ENCODE peak calls at places on chromosome 6, in six cellular contexts. B, J, S, T, F and V are unnamed samples.
A peak's percentile ranks its signal among the peaks of the same experiment; 100 is the strongest.

GRCh38 chr6:15296249-15296648 is 50.4 kb downstream of the JARID2 start:
- DNase-seq in S (no peak), B (no peak), J (no peak), T (no peak), F (no peak), V (no peak)

GRCh38 chr6:154766993-154767392 is 33.8 kb downstream of the SCAF8 start:
- DNase-seq in B (no peak), S (no peak), J (no peak), F (no peak), T (no peak), V (no peak)

GRCh38 chr6:5333653-5334052 is 72.3 kb downstream of the FARS2 start:
- DNase-seq in B (no peak), F (no peak), S (no peak), T (no peak), J (no peak), V (no peak)

GRCh38 chr6:66032626-66033025 is 325.6 kb upstream of the EYS start:
- DNase-seq in J (no peak), S (no peak), T (no peak), B (no peak), F (no peak), V (no peak)

GRCh38 chr6:25404693-25405169 is 125.6 kb downstream of the CARMIL1 start:
- DNase-seq in J (no peak), T (no peak), B (no peak), S (no peak), F (no peak), V (peak; percentile 23)

GRCh38 chr6:123759472-123759871 is 44.2 kb upstream of the NKAIN2 start:
- DNase-seq in T (no peak), F (no peak), S (no peak), J (no peak), B (no peak), V (no peak)

GRCh38 chr6:109473120-109473519 is 9.9 kb downstream of the ZBTB24 start:
- DNase-seq in J (no peak), T (no peak), S (no peak), F (no peak), B (no peak), V (no peak)

GRCh38 chr6:39681566-39682250 is 43.5 kb downstream of the KIF6 start:
- DNase-seq in B (no peak), J (no peak), T (no peak), S (no peak), F (no peak), V (no peak)

GRCh38 chr6:157982297-157982579 is 575 bp downstream of the SYNJ2 start:
- DNase-seq in T (peak; percentile 30), F (no peak), S (no peak), J (no peak), B (no peak), V (peak; percentile 38)

GRCh38 chr6:163324928-163325784 is 89.4 kb upstream of the QKI start:
- DNase-seq in B (no peak), T (peak; percentile 51), S (no peak), F (no peak), J (no peak), V (peak; percentile 56)

GRCh38 chr6:6918216-6918983 is 189.4 kb upstream of the RREB1 start:
- DNase-seq in F (no peak), T (no peak), S (no peak), B (no peak), J (no peak), V (no peak)

GRCh38 chr6:34523441-34524206 is 32.5 kb downstream of the SPDEF start:
- DNase-seq in T (no peak), J (no peak), B (no peak), S (no peak), F (no peak), V (no peak)

GRCh38 chr6:83613378-83613777 is 95.5 kb downstream of the SNAP91 start:
- DNase-seq in S (no peak), B (no peak), T (no peak), J (no peak), F (no peak), V (no peak)

GRCh38 chr6:129324345-129324744 is 385.6 kb downstream of the ARHGAP18 start:
- DNase-seq in B (no peak), F (no peak), J (no peak), S (no peak), T (no peak), V (no peak)

GRCh38 chr6:83371428-83371827 is 59.4 kb downstream of the ME1 start:
- DNase-seq in F (no peak), T (no peak), B (no peak), S (no peak), J (no peak), V (no peak)

GRCh38 chr6:137968901-137969300 is 101.8 kb downstream of the TNFAIP3 start:
- DNase-seq in F (no peak), B (no peak), T (no peak), S (no peak), J (no peak), V (no peak)

GRCh38 chr6:14618759-14619418 is 501.3 kb downstream of the CD83 start:
- DNase-seq in T (no peak), B (no peak), S (no peak), F (no peak), J (no peak), V (no peak)

GRCh38 chr6:4864534-4864933 is 88.3 kb downstream of the CDYL start:
- DNase-seq in T (no peak), S (no peak), J (no peak), B (no peak), F (no peak), V (no peak)

GRCh38 chr6:26273673-26274595 is 91.1 kb upstream of the BTN3A2 start:
- DNase-seq in F (no peak), J (no peak), B (no peak), T (no peak), S (no peak), V (no peak)

GRCh38 chr6:11126876-11127275 is 15.4 kb upstream of the ERVFRD-1 start:
- DNase-seq in T (no peak), J (no peak), S (no peak), F (no peak), B (no peak), V (no peak)

GRCh38 chr6:6699741-6700367 is 111.3 kb downstream of the LY86 start:
- DNase-seq in J (no peak), B (peak; percentile 74), T (peak; percentile 43), F (peak; percentile 28), S (no peak), V (peak; percentile 81)

GRCh38 chr6:35391240-35391968 is 49.0 kb downstream of the PPARD start:
- DNase-seq in B (no peak), J (no peak), S (no peak), T (no peak), F (no peak), V (no peak)

GRCh38 chr6:37696841-37697735 is 595 bp downstream of the MDGA1 start:
- DNase-seq in T (peak; percentile 24), B (peak; percentile 48), S (no peak), J (no peak), F (peak; percentile 82), V (no peak)

GRCh38 chr6:37917568-37917967 is 98.0 kb downstream of the ZFAND3 start:
- DNase-seq in J (no peak), S (no peak), T (no peak), F (no peak), B (no peak), V (no peak)

GRCh38 chr6:43355862-43356590 is 13.4 kb downstream of the ZNF318 start:
- DNase-seq in F (peak; percentile 16), B (no peak), S (no peak), T (peak; percentile 7), J (no peak), V (no peak)

GRCh38 chr6:160927416-160927815 is 64.2 kb upstream of the MAP3K4 start:
- DNase-seq in F (no peak), T (no peak), J (no peak), S (no peak), B (no peak), V (no peak)
- H3K27ac ChIP-seq in F (no peak overlapping the region), T (no peak overlapping the region), J (no peak overlapping the region), S (no peak overlapping the region), B (no peak overlapping the region), V (no peak overlapping the region)

DNA sequence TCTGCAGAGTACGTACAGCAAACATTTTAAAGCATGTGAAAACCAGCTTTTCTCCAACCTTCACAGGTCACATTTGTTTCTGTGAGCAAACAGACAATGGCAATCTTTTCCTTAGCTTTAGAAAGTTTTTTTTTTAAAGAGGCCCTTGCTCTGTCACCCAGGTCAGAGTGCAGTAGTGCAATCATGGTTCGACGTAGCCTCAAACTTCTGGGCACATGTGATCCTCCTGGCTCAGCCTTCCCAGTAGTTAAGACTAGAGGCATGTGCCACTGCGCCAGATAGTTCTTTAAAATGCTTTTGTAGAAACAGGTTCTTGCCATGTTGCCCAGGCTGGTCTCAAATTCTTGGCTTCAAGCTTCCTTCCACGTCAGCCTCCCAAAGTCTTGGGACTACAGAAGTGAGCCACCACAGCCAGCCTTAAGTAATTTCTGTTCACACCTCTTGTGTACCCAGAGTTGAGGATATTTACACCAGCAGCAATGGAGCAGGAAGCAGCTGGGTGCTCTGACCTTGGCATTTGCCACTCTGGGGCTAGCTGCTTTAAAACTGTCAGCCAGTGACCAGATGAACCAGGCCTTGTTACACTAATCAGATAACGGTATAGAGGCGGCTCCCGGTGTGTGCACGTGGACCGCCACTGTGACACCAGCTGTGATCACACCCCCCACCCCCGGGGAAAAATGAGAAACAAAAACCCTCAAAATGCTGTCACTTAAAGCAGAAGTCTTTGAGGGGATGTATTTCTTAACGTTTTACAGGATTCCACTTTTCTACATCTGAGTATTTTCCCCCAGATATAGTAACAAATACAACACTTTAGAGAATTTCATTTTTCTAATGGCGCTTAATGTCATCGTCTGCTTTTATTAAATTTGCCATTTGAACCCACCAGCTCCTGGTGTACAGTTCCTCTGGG is 71.3 kb downstream of the AKAP12 start:
- DNase-seq in T (no peak), F (peak; percentile 74), B (no peak), J (no peak), S (no peak), V (no peak)
- TF ChIP-seq EP300 in T (no peak), F (no peak), B (no peak), J (no peak), S (no peak), V (no peak)

GRCh38 chr6:17536586-17536985 is 63.5 kb upstream of the FAM8A1 start:
- DNase-seq in B (no peak), F (no peak), T (no peak), S (no peak), J (no peak), V (no peak)
- H3K27ac ChIP-seq in B (no peak overlapping the region), F (no peak overlapping the region), T (no peak overlapping the region), S (no peak overlapping the region), J (no peak overlapping the region), V (no peak overlapping the region)

DNA sequence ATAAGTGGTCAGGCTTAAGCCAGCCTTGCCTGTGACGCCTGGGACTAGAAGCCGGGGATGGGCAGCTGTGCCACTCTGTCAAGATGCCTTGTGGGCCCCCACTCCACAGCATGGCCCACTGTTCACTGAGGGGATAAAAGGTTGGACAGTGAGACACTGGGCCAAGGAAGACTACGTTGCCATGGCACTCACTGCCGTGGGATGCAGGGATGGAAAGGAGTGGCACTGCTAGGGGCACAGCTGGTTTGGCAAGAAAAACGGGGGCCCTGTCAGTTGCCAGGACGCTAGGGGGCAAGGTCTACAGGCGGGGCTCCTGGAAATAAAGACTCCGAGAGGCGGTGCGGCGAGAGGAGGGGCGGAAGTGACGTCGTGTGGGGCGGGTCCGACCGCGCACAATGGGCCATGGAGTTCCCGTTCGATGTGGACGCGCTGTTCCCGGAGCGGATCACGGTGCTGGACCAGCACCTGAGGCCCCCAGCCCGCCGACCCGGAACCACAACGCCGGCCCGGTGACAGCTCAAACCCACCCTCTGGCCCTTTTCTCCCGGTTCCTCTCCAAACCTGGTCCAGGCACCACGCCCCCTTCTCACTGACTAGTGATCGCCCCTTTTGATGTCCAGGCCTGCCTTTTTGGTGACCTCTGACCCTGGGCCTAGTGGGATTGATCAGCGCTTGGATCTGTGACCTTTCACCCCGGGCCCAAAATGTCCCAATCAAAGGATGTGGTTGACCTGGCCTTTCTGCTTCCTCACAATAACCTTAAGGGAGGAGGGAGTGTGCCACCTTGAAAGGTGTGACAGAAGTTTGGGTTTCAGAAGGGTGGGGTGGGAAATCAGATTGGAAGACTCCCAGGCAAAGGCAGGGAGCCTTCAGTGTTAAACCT is at the start of gene ATAT1:
- DNase-seq in T (peak; percentile 82), F (peak; percentile 92), S (peak; percentile 98), J (peak; percentile 60), B (peak; percentile 91), V (peak; percentile 98)
- TF ChIP-seq EP300 in T (no peak), F (no peak), S (peak; percentile 70), J (no peak), B (no peak), V (peak; percentile 66)